ENCODE peak calls at places on chromosomes 12 and 14, in eight cellular contexts. G is A549, I is D341Med, A is NCI-H2081, L is colonic mucosa, W is fibroblast of the aortic adventitia, X is NCI-H345, N is adrenal gland. J is an unnamed sample.

GRCh38 chr12:58169826-58170225 is 228.5 kb downstream of the ATP23 start:
- DNase-seq in G (no peak), I (no peak), A (no peak), L (no peak), W (no peak), X (no peak), N (no peak), J (no peak)

GRCh38 chr14:74438351-74438915 is 12.4 kb upstream of the SYNDIG1L start:
- DNase-seq in G (no peak), I (no peak), A (no peak), L (no peak), W (no peak), X (no peak), N (no peak), J (no peak)

GRCh38 chr12:93020225-93020997 is 91.3 kb upstream of the EEA1 start:
- DNase-seq in G (no peak), I (no peak), A (peak), L (peak), W (no peak), X (no peak), N (no peak), J (no peak)

GRCh38 chr12:48446372-48446771 is 26.0 kb upstream of the ANP32D start:
- DNase-seq in G (no peak), I (peak), A (no peak), L (no peak), W (no peak), X (no peak), N (no peak), J (no peak)

GRCh38 chr12:60266381-60266852 is 670.6 kb downstream of the SLC16A7 start:
- DNase-seq in G (peak), I (no peak), A (no peak), L (no peak), W (peak), X (no peak), N (no peak), J (no peak)

GRCh38 chr14:99755629-99756603 is 37.3 kb upstream of the EML1 start:
- DNase-seq in G (peak), I (no peak), A (no peak), L (peak), W (peak), X (no peak), N (peak), J (no peak)

GRCh38 chr12:115988193-115988592 is 289.3 kb downstream of the MED13L start:
- DNase-seq in G (no peak), I (no peak), A (no peak), L (no peak), W (no peak), X (no peak), N (no peak), J (no peak)

GRCh38 chr12:1216560-1216959 is 225.5 kb downstream of the ERC1 start:
- DNase-seq in G (no peak), I (no peak), A (no peak), L (no peak), W (no peak), X (no peak), N (no peak), J (no peak)

GRCh38 chr12:53214687-53215455 is 7.8 kb upstream of the ITGB7 start:
- DNase-seq in G (no peak), I (no peak), A (peak), L (no peak), W (no peak), X (no peak), N (no peak), J (no peak)

GRCh38 chr14:22849212-22849819 is 12.9 kb downstream of the MMP14 start:
- DNase-seq in G (no peak), I (peak), A (no peak), L (peak), W (peak), X (no peak), N (peak), J (no peak)

GRCh38 chr12:8076357-8076756 is 5.7 kb upstream of the NECAP1 start:
- DNase-seq in G (no peak), I (no peak), A (no peak), L (no peak), W (no peak), X (no peak), N (no peak), J (no peak)

GRCh38 chr12:9902539-9903228 is 21.4 kb downstream of the KLRF2 start:
- DNase-seq in G (no peak), I (no peak), A (no peak), L (no peak), W (no peak), X (no peak), N (no peak), J (no peak)

GRCh38 chr14:91373591-91374245 is 43.9 kb downstream of the CCDC88C start:
- DNase-seq in G (no peak), I (no peak), A (no peak), L (no peak), W (no peak), X (no peak), N (no peak), J (peak)

GRCh38 chr12:53670966-53671365 is 4.9 kb downstream of the ATP5MC2 start:
- DNase-seq in G (no peak), I (no peak), A (no peak), L (no peak), W (no peak), X (no peak), N (no peak), J (no peak)

GRCh38 chr12:93536766-93537515 is 35.5 kb upstream of the SOCS2 start:
- DNase-seq in G (no peak), I (no peak), A (no peak), L (no peak), W (no peak), X (no peak), N (no peak), J (no peak)

GRCh38 chr14:68574906-68575305 is 218.0 kb downstream of the ZFP36L1 start:
- DNase-seq in G (no peak), I (no peak), A (no peak), L (no peak), W (peak), X (peak), N (no peak), J (no peak)

GRCh38 chr12:27821259-27821973 is 41.4 kb upstream of the MANSC4 start:
- DNase-seq in G (peak), I (peak), A (peak), L (peak), W (peak), X (peak), N (peak), J (peak)

GRCh38 chr14:22152161-22152870 is 436.7 kb downstream of the DAD1 start:
- DNase-seq in G (no peak), I (no peak), A (no peak), L (no peak), W (no peak), X (no peak), N (no peak), J (no peak)

GRCh38 chr12:130644566-130644965 is 71.5 kb downstream of the RIMBP2 start:
- DNase-seq in G (no peak), I (no peak), A (no peak), L (no peak), W (no peak), X (no peak), N (no peak), J (no peak)

GRCh38 chr12:68638721-68639395 is 28.2 kb downstream of the RAP1B start:
- DNase-seq in G (no peak), I (no peak), A (no peak), L (no peak), W (no peak), X (no peak), N (no peak), J (no peak)

GRCh38 chr14:57502581-57503254 is 9.1 kb upstream of the CCDC198 start:
- DNase-seq in G (no peak), I (peak), A (no peak), L (no peak), W (peak), X (no peak), N (no peak), J (no peak)

GRCh38 chr14:101033006-101033405 is 129.5 kb upstream of the RTL1 start:
- DNase-seq in G (no peak), I (no peak), A (no peak), L (no peak), W (no peak), X (no peak), N (peak), J (no peak)